ENCODE peak calls at places on chromosomes 3 and 15, in ten cellular contexts. One of them, this sample, is unnamed.

GRCh38 chr3:112598731-112599130 is 36.9 kb downstream of the SLC35A5 start:
- DNase-seq in choroid plexus epithelial cell: no peak
- DNase-seq in prostate gland: no peak
- DNase-seq in HCT116: no peak
- DNase-seq in tibial artery: no peak
- DNase-seq in HepG2: no peak
- DNase-seq in tibial nerve: no peak
- DNase-seq in fibroblast of the aortic adventitia: peak
- DNase-seq in Peyer's patch: no peak
- DNase-seq in transverse colon: no peak
- DNase-seq in this sample: no peak

GRCh38 chr15:49235446-49236207 is 65.6 kb downstream of the GALK2 start:
- DNase-seq in choroid plexus epithelial cell: peak
- DNase-seq in prostate gland: peak
- DNase-seq in HCT116: peak
- DNase-seq in tibial artery: no peak
- DNase-seq in HepG2: peak
- DNase-seq in tibial nerve: peak
- DNase-seq in fibroblast of the aortic adventitia: peak
- DNase-seq in Peyer's patch: peak
- DNase-seq in transverse colon: peak
- DNase-seq in this sample: peak

GRCh38 chr3:40071683-40072238 is 237.7 kb upstream of the EIF1B start:
- DNase-seq in choroid plexus epithelial cell: no peak
- DNase-seq in prostate gland: no peak
- DNase-seq in HCT116: no peak
- DNase-seq in tibial artery: no peak
- DNase-seq in HepG2: no peak
- DNase-seq in tibial nerve: no peak
- DNase-seq in fibroblast of the aortic adventitia: no peak
- DNase-seq in Peyer's patch: no peak
- DNase-seq in transverse colon: peak
- DNase-seq in this sample: no peak

GRCh38 chr15:51333571-51333970 is 4.8 kb downstream of the CYP19A1 start:
- DNase-seq in choroid plexus epithelial cell: no peak
- DNase-seq in prostate gland: no peak
- DNase-seq in HCT116: no peak
- DNase-seq in tibial artery: no peak
- DNase-seq in HepG2: no peak
- DNase-seq in tibial nerve: no peak
- DNase-seq in fibroblast of the aortic adventitia: no peak
- DNase-seq in Peyer's patch: no peak
- DNase-seq in transverse colon: no peak
- DNase-seq in this sample: no peak

GRCh38 chr3:136818851-136819783 is at the start of gene SLC35G2:
- DNase-seq in choroid plexus epithelial cell: peak
- DNase-seq in prostate gland: peak
- DNase-seq in HCT116: no peak
- DNase-seq in tibial artery: peak
- DNase-seq in HepG2: peak
- DNase-seq in tibial nerve: no peak
- DNase-seq in fibroblast of the aortic adventitia: peak
- DNase-seq in Peyer's patch: peak
- DNase-seq in transverse colon: peak
- DNase-seq in this sample: peak

GRCh38 chr3:117114517-117115265 is 405.1 kb downstream of the TUSC7 start:
- DNase-seq in choroid plexus epithelial cell: peak
- DNase-seq in prostate gland: no peak
- DNase-seq in HCT116: no peak
- DNase-seq in tibial artery: no peak
- DNase-seq in HepG2: no peak
- DNase-seq in tibial nerve: no peak
- DNase-seq in fibroblast of the aortic adventitia: no peak
- DNase-seq in Peyer's patch: no peak
- DNase-seq in transverse colon: no peak
- DNase-seq in this sample: no peak

GRCh38 chr3:161148832-161149475 is 43.8 kb upstream of the B3GALNT1 start:
- DNase-seq in choroid plexus epithelial cell: peak
- DNase-seq in prostate gland: no peak
- DNase-seq in HCT116: no peak
- DNase-seq in tibial artery: no peak
- DNase-seq in HepG2: no peak
- DNase-seq in tibial nerve: no peak
- DNase-seq in fibroblast of the aortic adventitia: no peak
- DNase-seq in Peyer's patch: no peak
- DNase-seq in transverse colon: no peak
- DNase-seq in this sample: no peak

GRCh38 chr3:13253208-13253937 is 166.7 kb downstream of the NUP210 start:
- DNase-seq in choroid plexus epithelial cell: no peak
- DNase-seq in prostate gland: no peak
- DNase-seq in HCT116: no peak
- DNase-seq in tibial artery: no peak
- DNase-seq in HepG2: no peak
- DNase-seq in tibial nerve: no peak
- DNase-seq in fibroblast of the aortic adventitia: no peak
- DNase-seq in Peyer's patch: no peak
- DNase-seq in transverse colon: no peak
- DNase-seq in this sample: no peak

DNA sequence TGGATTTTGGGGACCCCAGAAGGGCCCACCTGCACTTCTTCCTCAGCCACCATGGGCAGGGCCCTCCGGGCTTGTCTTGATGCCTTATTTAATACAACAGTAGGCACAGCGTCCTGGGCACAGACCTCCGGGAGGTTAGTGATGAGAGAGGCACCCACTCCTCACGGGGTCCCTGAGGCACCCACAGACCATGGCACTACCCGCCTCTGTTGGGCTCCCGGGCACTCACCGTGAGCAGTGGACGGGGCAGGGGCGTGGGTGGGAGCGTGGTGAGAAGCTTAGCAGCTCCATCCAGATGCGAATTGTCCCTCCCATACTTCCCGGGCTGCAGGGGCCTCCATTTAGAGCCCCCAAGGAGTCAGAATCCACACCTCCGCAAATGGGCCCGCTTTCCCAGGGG is 317 bp upstream of the MESP2 start:
- DNase-seq in choroid plexus epithelial cell: no peak
- DNase-seq in prostate gland: no peak
- DNase-seq in HCT116: no peak
- DNase-seq in tibial artery: no peak
- DNase-seq in HepG2: no peak
- DNase-seq in tibial nerve: no peak
- DNase-seq in fibroblast of the aortic adventitia: no peak
- DNase-seq in Peyer's patch: no peak
- DNase-seq in transverse colon: no peak
- DNase-seq in this sample: no peak
- H3K4me3 ChIP-seq in choroid plexus epithelial cell: no peak
- H3K4me3 ChIP-seq in prostate gland: no peak
- H3K4me3 ChIP-seq in HCT116: no peak
- H3K4me3 ChIP-seq in tibial artery: peak
- H3K4me3 ChIP-seq in HepG2: no peak
- H3K4me3 ChIP-seq in tibial nerve: peak
- H3K4me3 ChIP-seq in fibroblast of the aortic adventitia: peak
- H3K4me3 ChIP-seq in Peyer's patch: no peak
- H3K4me3 ChIP-seq in transverse colon: peak
- H3K4me3 ChIP-seq in this sample: no peak

GRCh38 chr3:182713743-182714517 is 79.4 kb upstream of the ATP11B start:
- DNase-seq in choroid plexus epithelial cell: peak
- DNase-seq in prostate gland: no peak
- DNase-seq in HCT116: peak
- DNase-seq in tibial artery: no peak
- DNase-seq in HepG2: peak
- DNase-seq in tibial nerve: no peak
- DNase-seq in fibroblast of the aortic adventitia: peak
- DNase-seq in Peyer's patch: peak
- DNase-seq in transverse colon: no peak
- DNase-seq in this sample: peak

GRCh38 chr3:182711853-182712252 is 81.5 kb upstream of the ATP11B start:
- DNase-seq in choroid plexus epithelial cell: no peak
- DNase-seq in prostate gland: no peak
- DNase-seq in HCT116: no peak
- DNase-seq in tibial artery: no peak
- DNase-seq in HepG2: no peak
- DNase-seq in tibial nerve: no peak
- DNase-seq in fibroblast of the aortic adventitia: no peak
- DNase-seq in Peyer's patch: no peak
- DNase-seq in transverse colon: no peak
- DNase-seq in this sample: no peak

GRCh38 chr3:182716114-182716688 is 77.1 kb upstream of the ATP11B start:
- DNase-seq in choroid plexus epithelial cell: no peak
- DNase-seq in prostate gland: no peak
- DNase-seq in HCT116: no peak
- DNase-seq in tibial artery: no peak
- DNase-seq in HepG2: no peak
- DNase-seq in tibial nerve: no peak
- DNase-seq in fibroblast of the aortic adventitia: no peak
- DNase-seq in Peyer's patch: no peak
- DNase-seq in transverse colon: no peak
- DNase-seq in this sample: no peak

GRCh38 chr3:182715006-182715405 is 78.3 kb upstream of the ATP11B start:
- DNase-seq in choroid plexus epithelial cell: no peak
- DNase-seq in prostate gland: no peak
- DNase-seq in HCT116: no peak
- DNase-seq in tibial artery: no peak
- DNase-seq in HepG2: no peak
- DNase-seq in tibial nerve: no peak
- DNase-seq in fibroblast of the aortic adventitia: no peak
- DNase-seq in Peyer's patch: no peak
- DNase-seq in transverse colon: no peak
- DNase-seq in this sample: no peak

GRCh38 chr3:182717216-182717615 is 76.1 kb upstream of the ATP11B start:
- DNase-seq in choroid plexus epithelial cell: no peak
- DNase-seq in prostate gland: peak
- DNase-seq in HCT116: no peak
- DNase-seq in tibial artery: no peak
- DNase-seq in HepG2: no peak
- DNase-seq in tibial nerve: no peak
- DNase-seq in fibroblast of the aortic adventitia: no peak
- DNase-seq in Peyer's patch: no peak
- DNase-seq in transverse colon: peak
- DNase-seq in this sample: no peak
- TF ChIP-seq CTCF in choroid plexus epithelial cell: no peak
- TF ChIP-seq CTCF in prostate gland: no peak
- TF ChIP-seq CTCF in HCT116: no peak
- TF ChIP-seq CTCF in tibial artery: no peak
- TF ChIP-seq CTCF in HepG2: no peak
- TF ChIP-seq CTCF in tibial nerve: no peak
- TF ChIP-seq CTCF in fibroblast of the aortic adventitia: no peak
- TF ChIP-seq CTCF in Peyer's patch: no peak
- TF ChIP-seq CTCF in transverse colon: no peak
- TF ChIP-seq CTCF in this sample: no peak

DNA sequence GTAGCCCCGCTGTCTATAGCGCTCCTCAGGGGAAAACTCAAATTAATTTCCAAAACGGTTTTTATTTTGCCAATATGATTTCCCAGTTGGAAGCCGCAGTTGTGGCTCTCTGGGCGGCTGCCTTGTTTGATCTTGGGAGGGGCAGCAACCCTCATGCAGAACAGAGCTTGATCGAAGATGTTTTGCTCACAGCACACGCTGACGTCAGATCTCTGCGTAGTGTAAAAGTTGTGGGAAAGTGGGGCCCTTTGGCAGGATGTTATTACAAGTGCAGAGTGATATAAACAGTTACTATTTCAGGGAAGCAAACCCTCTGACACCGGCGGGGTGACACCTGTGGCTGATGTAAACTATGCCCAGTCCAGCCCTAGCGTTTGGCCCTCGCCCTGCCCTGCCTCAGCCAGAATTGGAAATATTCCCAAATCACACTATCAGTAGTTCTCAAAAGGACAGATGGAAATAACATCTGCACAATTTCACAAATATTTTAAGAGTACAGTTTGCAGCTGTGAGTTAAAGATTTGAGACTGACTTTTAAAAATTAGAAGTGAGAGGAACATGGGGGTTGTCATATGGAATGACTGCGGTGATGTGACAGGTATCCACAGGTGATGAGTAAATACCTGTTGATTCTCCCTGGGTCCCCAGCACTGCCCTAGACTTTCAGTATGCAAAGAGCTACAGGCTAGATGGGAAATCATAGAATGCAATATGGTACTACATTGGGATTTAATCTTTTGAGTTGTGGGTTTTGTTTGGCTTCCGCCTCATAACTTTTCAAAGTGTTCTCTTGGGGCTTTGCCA is 1.7 kb downstream of the SYNM start:
- DNase-seq in choroid plexus epithelial cell: peak
- DNase-seq in prostate gland: no peak
- DNase-seq in HCT116: no peak
- DNase-seq in tibial artery: no peak
- DNase-seq in HepG2: no peak
- DNase-seq in tibial nerve: no peak
- DNase-seq in fibroblast of the aortic adventitia: peak
- DNase-seq in Peyer's patch: no peak
- DNase-seq in transverse colon: no peak
- DNase-seq in this sample: no peak
- H3K4me3 ChIP-seq in choroid plexus epithelial cell: peak
- H3K4me3 ChIP-seq in prostate gland: peak
- H3K4me3 ChIP-seq in HCT116: no peak
- H3K4me3 ChIP-seq in tibial artery: peak
- H3K4me3 ChIP-seq in HepG2: no peak
- H3K4me3 ChIP-seq in tibial nerve: peak
- H3K4me3 ChIP-seq in fibroblast of the aortic adventitia: peak
- H3K4me3 ChIP-seq in Peyer's patch: peak
- H3K4me3 ChIP-seq in transverse colon: peak
- H3K4me3 ChIP-seq in this sample: no peak

GRCh38 chr3:25846282-25846681 is 56.4 kb downstream of the OXSM start:
- DNase-seq in choroid plexus epithelial cell: no peak
- DNase-seq in prostate gland: no peak
- DNase-seq in HCT116: no peak
- DNase-seq in tibial artery: no peak
- DNase-seq in HepG2: no peak
- DNase-seq in tibial nerve: no peak
- DNase-seq in fibroblast of the aortic adventitia: no peak
- DNase-seq in Peyer's patch: no peak
- DNase-seq in transverse colon: no peak
- DNase-seq in this sample: no peak

GRCh38 chr3:25849101-25849500 is 59.2 kb downstream of the OXSM start:
- DNase-seq in choroid plexus epithelial cell: no peak
- DNase-seq in prostate gland: no peak
- DNase-seq in HCT116: no peak
- DNase-seq in tibial artery: no peak
- DNase-seq in HepG2: peak
- DNase-seq in tibial nerve: no peak
- DNase-seq in fibroblast of the aortic adventitia: no peak
- DNase-seq in Peyer's patch: no peak
- DNase-seq in transverse colon: no peak
- DNase-seq in this sample: no peak

GRCh38 chr3:25840099-25840498 is 50.2 kb downstream of the OXSM start:
- DNase-seq in choroid plexus epithelial cell: no peak
- DNase-seq in prostate gland: no peak
- DNase-seq in HCT116: no peak
- DNase-seq in tibial artery: no peak
- DNase-seq in HepG2: no peak
- DNase-seq in tibial nerve: no peak
- DNase-seq in fibroblast of the aortic adventitia: no peak
- DNase-seq in Peyer's patch: no peak
- DNase-seq in transverse colon: no peak
- DNase-seq in this sample: no peak

DNA sequence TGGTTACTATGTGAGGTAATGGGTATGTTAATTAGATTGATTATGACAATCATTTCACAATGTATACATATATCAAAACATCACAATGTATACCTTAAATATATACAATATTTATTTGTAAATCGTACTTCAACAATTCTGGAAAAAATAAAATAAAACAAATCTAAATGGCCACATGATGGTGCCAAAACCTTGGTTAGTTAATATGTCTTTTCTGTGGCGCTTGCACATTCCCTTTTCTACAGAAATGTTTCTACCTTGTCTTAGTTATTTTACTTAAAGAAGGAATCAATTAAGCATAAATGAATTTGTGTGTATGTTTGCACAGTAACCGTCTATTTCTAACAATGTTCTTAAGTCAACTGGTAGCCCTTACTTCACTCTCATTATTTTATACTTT is 53.4 kb downstream of the OXSM start:
- DNase-seq in choroid plexus epithelial cell: peak
- DNase-seq in prostate gland: no peak
- DNase-seq in HCT116: no peak
- DNase-seq in tibial artery: no peak
- DNase-seq in HepG2: no peak
- DNase-seq in tibial nerve: no peak
- DNase-seq in fibroblast of the aortic adventitia: peak
- DNase-seq in Peyer's patch: no peak
- DNase-seq in transverse colon: no peak
- DNase-seq in this sample: no peak
- TF ChIP-seq CTCF in choroid plexus epithelial cell: peak
- TF ChIP-seq CTCF in prostate gland: no peak
- TF ChIP-seq CTCF in HCT116: no peak
- TF ChIP-seq CTCF in tibial artery: no peak
- TF ChIP-seq CTCF in HepG2: no peak
- TF ChIP-seq CTCF in tibial nerve: peak
- TF ChIP-seq CTCF in fibroblast of the aortic adventitia: no peak
- TF ChIP-seq CTCF in Peyer's patch: peak
- TF ChIP-seq CTCF in transverse colon: no peak
- TF ChIP-seq CTCF in this sample: no peak